ENCODE peak calls at places on chromosomes 6 and 20, in four cellular contexts. One of them, this sample, is unnamed.
A peak's percentile ranks its signal among the peaks of the same experiment; 100 is the strongest.

GRCh38 chr6:90764001-90764400 is 177.1 kb upstream of the MAP3K7 start:
- DNase-seq in upper lobe of left lung: no peak
- DNase-seq in IMR-90: peak; percentile 70
- DNase-seq in uterus: no peak
- DNase-seq in this sample: no peak

GRCh38 chr6:2765896-2766766 is 938 bp downstream of the WRNIP1 start:
- DNase-seq in upper lobe of left lung: peak; percentile 92
- DNase-seq in IMR-90: peak; percentile 30
- DNase-seq in uterus: no peak
- DNase-seq in this sample: peak; percentile 32

GRCh38 chr6:11262231-11262630 is 29.8 kb upstream of the NEDD9 start:
- DNase-seq in upper lobe of left lung: no peak
- DNase-seq in IMR-90: no peak
- DNase-seq in uterus: no peak
- DNase-seq in this sample: no peak

GRCh38 chr6:166411721-166412151 is 29.0 kb upstream of the MPC1 start:
- DNase-seq in upper lobe of left lung: peak; percentile 54
- DNase-seq in IMR-90: no peak
- DNase-seq in uterus: no peak
- DNase-seq in this sample: no peak

GRCh38 chr6:31321005-31321707 is 35.8 kb downstream of the HLA-B start:
- DNase-seq in upper lobe of left lung: no peak
- DNase-seq in IMR-90: no peak
- DNase-seq in uterus: no peak
- DNase-seq in this sample: no peak

GRCh38 chr20:54025166-54025835 is 45.1 kb downstream of the BCAS1 start:
- DNase-seq in upper lobe of left lung: no peak
- DNase-seq in IMR-90: no peak
- DNase-seq in uterus: no peak
- DNase-seq in this sample: no peak

GRCh38 chr6:39273394-39273793 is 40.8 kb downstream of the KCNK17 start:
- DNase-seq in upper lobe of left lung: no peak
- DNase-seq in IMR-90: no peak
- DNase-seq in uterus: no peak
- DNase-seq in this sample: no peak

GRCh38 chr6:142926494-142927273 is 18.3 kb downstream of the HIVEP2 start:
- DNase-seq in upper lobe of left lung: peak; percentile 94
- DNase-seq in IMR-90: peak; percentile 90
- DNase-seq in uterus: peak; percentile 81
- DNase-seq in this sample: peak; percentile 64

GRCh38 chr6:169997930-169998218 is 246.5 kb downstream of the ERMARD start:
- DNase-seq in upper lobe of left lung: peak; percentile 45
- DNase-seq in IMR-90: no peak
- DNase-seq in uterus: no peak
- DNase-seq in this sample: peak; percentile 12

GRCh38 chr20:25453035-25453810 is 45.8 kb downstream of the GINS1 start:
- DNase-seq in upper lobe of left lung: no peak
- DNase-seq in IMR-90: peak; percentile 43
- DNase-seq in uterus: no peak
- DNase-seq in this sample: no peak

GRCh38 chr6:131136021-131136847 is 967 bp downstream of the AKAP7 start:
- DNase-seq in upper lobe of left lung: no peak
- DNase-seq in IMR-90: peak; percentile 40
- DNase-seq in uterus: peak; percentile 33
- DNase-seq in this sample: no peak

GRCh38 chr20:11281240-11281639 is 607.4 kb upstream of the JAG1 start:
- DNase-seq in upper lobe of left lung: no peak
- DNase-seq in IMR-90: no peak
- DNase-seq in uterus: no peak
- DNase-seq in this sample: no peak

GRCh38 chr6:42898891-42899361 is 16.9 kb upstream of the PTCRA start:
- DNase-seq in upper lobe of left lung: no peak
- DNase-seq in IMR-90: peak; percentile 63
- DNase-seq in uterus: peak; percentile 55
- DNase-seq in this sample: no peak

GRCh38 chr6:87155272-87155919 is at the start of gene ZNF292:
- DNase-seq in upper lobe of left lung: peak; percentile 98
- DNase-seq in IMR-90: peak; percentile 97
- DNase-seq in uterus: peak; percentile 94
- DNase-seq in this sample: peak; percentile 96

GRCh38 chr6:87151786-87152527 is 3.4 kb upstream of the ZNF292 start:
- DNase-seq in upper lobe of left lung: peak; percentile 93
- DNase-seq in IMR-90: peak; percentile 31
- DNase-seq in uterus: peak; percentile 66
- DNase-seq in this sample: peak; percentile 58

GRCh38 chr6:87154641-87155271 is 609 bp upstream of the ZNF292 start:
- DNase-seq in upper lobe of left lung: no peak
- DNase-seq in IMR-90: peak; percentile 85
- DNase-seq in uterus: no peak
- DNase-seq in this sample: no peak

GRCh38 chr6:87152528-87152950 is 2.8 kb upstream of the ZNF292 start:
- DNase-seq in upper lobe of left lung: no peak
- DNase-seq in IMR-90: peak; percentile 16
- DNase-seq in uterus: no peak
- DNase-seq in this sample: peak; percentile 19

GRCh38 chr6:87151471-87151785 is 3.9 kb upstream of the ZNF292 start:
- DNase-seq in upper lobe of left lung: no peak
- DNase-seq in IMR-90: no peak
- DNase-seq in uterus: no peak
- DNase-seq in this sample: no peak
- H3K4me3 ChIP-seq in upper lobe of left lung: peak overlapping the region; percentile 49
- H3K4me3 ChIP-seq in IMR-90: peak overlapping the region; percentile 44
- H3K4me3 ChIP-seq in uterus: peak overlapping the region; percentile 55
- H3K4me3 ChIP-seq in this sample: peak overlapping the region; percentile 62

GRCh38 chr20:49029203-49029602 is 16.9 kb upstream of the CSE1L start:
- DNase-seq in upper lobe of left lung: no peak
- DNase-seq in IMR-90: peak; percentile 38
- DNase-seq in uterus: no peak
- DNase-seq in this sample: no peak

GRCh38 chr20:49024220-49024619 is 21.9 kb upstream of the CSE1L start:
- DNase-seq in upper lobe of left lung: no peak
- DNase-seq in IMR-90: no peak
- DNase-seq in uterus: no peak
- DNase-seq in this sample: no peak

GRCh38 chr20:49030954-49031619 is 15.0 kb upstream of the CSE1L start:
- DNase-seq in upper lobe of left lung: no peak
- DNase-seq in IMR-90: no peak
- DNase-seq in uterus: no peak
- DNase-seq in this sample: no peak

GRCh38 chr20:49032455-49032854 is 13.7 kb upstream of the CSE1L start:
- DNase-seq in upper lobe of left lung: no peak
- DNase-seq in IMR-90: no peak
- DNase-seq in uterus: no peak
- DNase-seq in this sample: no peak

DNA sequence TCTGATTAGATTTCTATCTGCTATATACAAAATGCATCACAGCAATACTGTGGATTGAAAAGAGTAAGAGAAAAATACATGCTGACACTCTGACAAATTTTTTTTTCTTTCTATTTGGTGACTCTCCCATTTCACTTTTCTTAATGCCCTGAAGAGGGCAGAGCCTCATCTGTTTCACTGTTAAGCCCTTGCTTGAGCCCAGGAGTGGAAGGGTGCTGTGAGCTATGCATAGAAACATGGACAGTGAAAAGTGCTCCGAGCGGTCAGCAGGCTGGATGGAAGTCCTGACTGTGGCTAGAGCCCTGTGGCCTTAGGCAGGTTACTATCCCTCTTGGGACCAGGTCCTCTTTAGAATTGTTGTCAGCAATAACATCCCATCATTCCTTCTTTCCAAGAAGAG is 17.4 kb upstream of the CSE1L start:
- DNase-seq in upper lobe of left lung: no peak
- DNase-seq in IMR-90: peak; percentile 41
- DNase-seq in uterus: no peak
- DNase-seq in this sample: no peak
- TF ChIP-seq CTCF in upper lobe of left lung: no peak
- TF ChIP-seq CTCF in IMR-90: peak; percentile 35
- TF ChIP-seq CTCF in uterus: peak; percentile 14
- TF ChIP-seq CTCF in this sample: no peak

DNA sequence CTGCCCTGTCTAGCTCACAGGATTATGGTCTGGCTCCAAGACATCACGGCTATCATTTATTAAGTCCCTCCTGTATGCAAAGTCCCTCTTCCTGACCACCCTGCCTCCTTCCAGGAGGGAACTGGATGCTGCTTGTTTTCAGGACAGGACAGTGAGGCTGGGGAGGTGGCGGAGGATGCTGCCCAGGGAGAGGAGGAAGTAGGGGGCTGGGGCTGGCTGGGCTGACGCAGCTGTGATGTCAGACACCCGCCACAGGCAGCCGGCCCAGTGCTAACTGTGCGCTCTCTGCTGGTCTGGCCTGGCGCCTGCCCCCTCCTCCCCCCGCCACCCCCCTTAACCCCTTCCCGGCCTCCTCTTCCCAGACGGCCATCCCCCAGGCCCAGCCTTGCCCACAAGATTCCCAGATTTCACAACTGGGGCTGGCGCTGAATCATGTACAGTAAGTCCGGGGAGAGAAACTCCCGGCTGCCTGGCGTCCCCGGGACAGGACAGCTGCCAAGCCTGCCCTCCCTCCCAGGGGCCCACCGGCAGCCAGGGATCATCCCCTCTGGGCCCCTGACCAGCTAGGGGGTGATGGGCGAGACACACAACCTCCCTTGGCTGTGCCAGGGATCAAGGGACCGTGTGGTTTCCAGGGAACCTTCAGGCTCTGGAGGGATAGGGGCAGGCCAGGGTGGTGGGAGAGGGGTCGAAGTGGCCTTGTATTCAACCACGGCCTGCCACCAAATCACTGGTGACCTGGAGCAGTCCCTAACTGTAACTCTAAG is 118.1 kb downstream of the CEBPB start:
- DNase-seq in upper lobe of left lung: peak; percentile 92
- DNase-seq in IMR-90: peak; percentile 100
- DNase-seq in uterus: peak; percentile 96
- DNase-seq in this sample: peak; percentile 88
- TF ChIP-seq POLR2A in upper lobe of left lung: no peak
- TF ChIP-seq POLR2A in IMR-90: peak; percentile 74
- TF ChIP-seq POLR2A in uterus: peak; percentile 45
- TF ChIP-seq POLR2A in this sample: peak; percentile 20

GRCh38 chr6:110476046-110476849 is at the start of gene SLC22A16:
- DNase-seq in upper lobe of left lung: peak; percentile 78
- DNase-seq in IMR-90: no peak
- DNase-seq in uterus: no peak
- DNase-seq in this sample: no peak
- H3K4me3 ChIP-seq in upper lobe of left lung: peak within 1 kb of the TSS; percentile 35
- H3K4me3 ChIP-seq in IMR-90: no peak within 1 kb of the TSS
- H3K4me3 ChIP-seq in uterus: peak within 1 kb of the TSS; percentile 29
- H3K4me3 ChIP-seq in this sample: peak within 1 kb of the TSS; percentile 43

GRCh38 chr6:133540361-133540760 is 299.2 kb downstream of the EYA4 start:
- DNase-seq in upper lobe of left lung: no peak
- DNase-seq in IMR-90: no peak
- DNase-seq in uterus: no peak
- DNase-seq in this sample: no peak
- TF ChIP-seq CTCF in upper lobe of left lung: no peak
- TF ChIP-seq CTCF in IMR-90: no peak
- TF ChIP-seq CTCF in uterus: no peak
- TF ChIP-seq CTCF in this sample: no peak

GRCh38 chr20:40688129-40689099 is 622 bp downstream of the MAFB start:
- DNase-seq in upper lobe of left lung: peak; percentile 88
- DNase-seq in IMR-90: peak; percentile 1
- DNase-seq in uterus: no peak
- DNase-seq in this sample: no peak

GRCh38 chr20:40689943-40690835 is 1.2 kb upstream of the MAFB start:
- DNase-seq in upper lobe of left lung: peak; percentile 97
- DNase-seq in IMR-90: peak; percentile 79
- DNase-seq in uterus: peak; percentile 88
- DNase-seq in this sample: peak; percentile 93

GRCh38 chr20:40690836-40691565 is 2.0 kb upstream of the MAFB start:
- DNase-seq in upper lobe of left lung: peak; percentile 61
- DNase-seq in IMR-90: no peak
- DNase-seq in uterus: no peak
- DNase-seq in this sample: no peak

GRCh38 chr20:40687384-40688128 is 1.5 kb downstream of the MAFB start:
- DNase-seq in upper lobe of left lung: peak; percentile 94
- DNase-seq in IMR-90: no peak
- DNase-seq in uterus: peak; percentile 38
- DNase-seq in this sample: peak; percentile 78

DNA sequence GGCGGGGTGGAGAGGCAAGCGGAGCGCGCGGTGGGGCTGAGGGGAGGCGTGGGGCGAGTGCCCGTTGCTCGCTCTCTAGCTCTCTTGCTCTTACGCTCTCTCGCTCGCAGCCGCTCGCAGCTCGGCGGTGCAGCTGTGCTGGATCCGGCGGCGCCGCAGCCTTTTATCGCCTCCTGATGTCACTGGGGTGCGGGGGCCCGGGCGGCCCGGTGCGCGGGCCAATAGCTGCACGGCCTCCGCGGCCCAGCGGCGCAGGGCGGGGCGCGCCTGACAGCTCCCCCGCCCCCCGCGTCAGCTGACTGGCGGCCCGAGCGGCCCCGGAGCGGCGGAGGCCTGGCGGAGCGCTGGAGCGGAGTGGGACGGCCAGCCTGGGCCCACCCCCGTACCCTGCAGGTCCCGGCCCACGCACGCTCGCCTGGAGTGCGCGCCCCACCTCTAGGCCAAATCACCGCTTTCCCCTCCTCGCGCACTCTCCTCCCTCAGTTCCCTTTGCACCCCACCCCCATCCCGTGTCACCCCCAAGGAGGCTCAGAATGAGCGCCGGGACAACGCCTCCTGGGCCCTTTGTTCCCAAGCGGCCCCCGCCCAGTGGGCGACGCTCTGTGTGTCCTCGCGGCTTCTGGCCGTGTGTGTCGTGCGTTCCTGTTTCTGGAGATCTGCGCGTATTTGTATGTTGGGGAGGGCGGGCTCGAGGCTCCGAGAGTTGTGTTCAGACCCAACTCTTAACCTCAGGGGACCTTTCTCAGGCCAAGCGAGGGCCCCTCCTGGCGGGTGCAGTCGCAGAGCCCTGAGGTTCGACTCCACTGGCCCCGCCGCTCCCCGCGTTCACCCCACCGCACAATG is at the start of gene MAFB:
- DNase-seq in upper lobe of left lung: peak; percentile 99
- DNase-seq in IMR-90: peak; percentile 71
- DNase-seq in uterus: peak; percentile 93
- DNase-seq in this sample: peak; percentile 93
- TF ChIP-seq POLR2A in upper lobe of left lung: no peak
- TF ChIP-seq POLR2A in IMR-90: peak; percentile 89
- TF ChIP-seq POLR2A in uterus: peak; percentile 78
- TF ChIP-seq POLR2A in this sample: peak; percentile 93